ENCODE peak calls at places on chromosomes 3 and 15, in ten cellular contexts. R, M, I, Y, A, S, G, Z, N and T are unnamed samples.

GRCh38 chr3:52525666-52526065 is 8.0 kb downstream of the NT5DC2 start:
- DNase-seq in R (no peak), M (no peak), I (peak), Y (no peak), A (no peak), S (no peak), G (no peak), Z (no peak), N (no peak), T (no peak)

GRCh38 chr15:89822030-89822429 is 7.4 kb upstream of the ANPEP start:
- DNase-seq in R (no peak), M (no peak), I (no peak), Y (no peak), A (no peak), S (no peak), G (no peak), Z (no peak), N (no peak), T (no peak)

GRCh38 chr15:100900136-100900894 is 18.8 kb upstream of the LRRK1 start:
- DNase-seq in R (no peak), M (no peak), I (no peak), Y (no peak), A (no peak), S (no peak), G (no peak), Z (peak), N (no peak), T (no peak)

GRCh38 chr3:113169876-113170452 is 41.4 kb upstream of the BOC start:
- DNase-seq in R (no peak), M (no peak), I (no peak), Y (no peak), A (no peak), S (no peak), G (no peak), Z (no peak), N (no peak), T (no peak)

GRCh38 chr3:29758108-29759020 is 477.5 kb downstream of the RBMS3 start:
- DNase-seq in R (no peak), M (no peak), I (no peak), Y (no peak), A (no peak), S (no peak), G (peak), Z (no peak), N (no peak), T (no peak)

GRCh38 chr15:58900628-58901027 is 32.9 kb downstream of the SLTM start:
- DNase-seq in R (no peak), M (no peak), I (no peak), Y (no peak), A (no peak), S (no peak), G (no peak), Z (no peak), N (no peak), T (no peak)

GRCh38 chr15:95371664-95372063 is 958.8 kb upstream of the NR2F2 start:
- DNase-seq in R (no peak), M (no peak), I (no peak), Y (no peak), A (no peak), S (no peak), G (no peak), Z (no peak), N (no peak), T (no peak)

GRCh38 chr15:100207053-100207452 is 134.7 kb downstream of the ADAMTS17 start:
- DNase-seq in R (no peak), M (no peak), I (no peak), Y (no peak), A (no peak), S (no peak), G (no peak), Z (no peak), N (no peak), T (no peak)

GRCh38 chr15:73986776-73987056 is 5.4 kb downstream of the STOML1 start:
- DNase-seq in R (no peak), M (no peak), I (no peak), Y (no peak), A (no peak), S (no peak), G (no peak), Z (no peak), N (no peak), T (no peak)

GRCh38 chr3:196341142-196341541 is 3.0 kb upstream of the TM4SF19 start:
- DNase-seq in R (no peak), M (no peak), I (no peak), Y (no peak), A (no peak), S (no peak), G (no peak), Z (no peak), N (no peak), T (no peak)

GRCh38 chr15:37109952-37110630 is 9.7 kb upstream of the MEIS2 start:
- DNase-seq in R (no peak), M (no peak), I (peak), Y (no peak), A (peak), S (no peak), G (no peak), Z (no peak), N (no peak), T (no peak)

GRCh38 chr15:33160054-33160453 is 34.5 kb downstream of the FMN1 start:
- DNase-seq in R (no peak), M (no peak), I (no peak), Y (no peak), A (peak), S (no peak), G (no peak), Z (no peak), N (no peak), T (no peak)

GRCh38 chr3:46461971-46462910 is 2.5 kb downstream of the LTF start:
- DNase-seq in R (no peak), M (no peak), I (no peak), Y (no peak), A (peak), S (no peak), G (no peak), Z (no peak), N (no peak), T (no peak)

GRCh38 chr3:79217096-79217495 is 550.7 kb downstream of the ROBO1 start:
- DNase-seq in R (no peak), M (no peak), I (no peak), Y (no peak), A (no peak), S (no peak), G (no peak), Z (no peak), N (no peak), T (no peak)

GRCh38 chr3:196003611-196004010 is 78.3 kb downstream of the TFRC start:
- DNase-seq in R (no peak), M (no peak), I (peak), Y (no peak), A (no peak), S (no peak), G (no peak), Z (no peak), N (no peak), T (no peak)

GRCh38 chr3:56321892-56322291 is 146.4 kb downstream of the ERC2 start:
- DNase-seq in R (no peak), M (no peak), I (no peak), Y (no peak), A (no peak), S (no peak), G (no peak), Z (no peak), N (no peak), T (no peak)

GRCh38 chr3:119662604-119663377 is 2.4 kb upstream of the POPDC2 start:
- DNase-seq in R (no peak), M (no peak), I (no peak), Y (no peak), A (no peak), S (no peak), G (no peak), Z (no peak), N (no peak), T (no peak)

GRCh38 chr15:59339252-59339672 is 33.4 kb downstream of the MYO1E start:
- DNase-seq in R (no peak), M (no peak), I (no peak), Y (no peak), A (no peak), S (no peak), G (no peak), Z (no peak), N (no peak), T (no peak)

GRCh38 chr3:126208182-126208581 is 27.8 kb upstream of the ALDH1L1 start:
- DNase-seq in R (no peak), M (no peak), I (no peak), Y (no peak), A (no peak), S (no peak), G (no peak), Z (no peak), N (no peak), T (no peak)

GRCh38 chr3:4824948-4825325 is 154.3 kb upstream of the BHLHE40 start:
- DNase-seq in R (no peak), M (no peak), I (no peak), Y (peak), A (no peak), S (no peak), G (no peak), Z (no peak), N (no peak), T (no peak)

GRCh38 chr3:76661527-76662250 is 378.2 kb upstream of the ROBO2 start:
- DNase-seq in R (no peak), M (no peak), I (no peak), Y (no peak), A (peak), S (no peak), G (no peak), Z (no peak), N (peak), T (no peak)

GRCh38 chr3:125051715-125052581 is 3.8 kb downstream of the HEG1 start:
- DNase-seq in R (no peak), M (no peak), I (peak), Y (no peak), A (peak), S (peak), G (peak), Z (peak), N (no peak), T (no peak)

GRCh38 chr3:45992820-45993219 is 2.8 kb downstream of the FYCO1 start:
- DNase-seq in R (no peak), M (no peak), I (no peak), Y (no peak), A (peak), S (no peak), G (no peak), Z (no peak), N (no peak), T (no peak)

GRCh38 chr15:83092309-83092976 is 15.0 kb upstream of the TM6SF1 start:
- DNase-seq in R (peak), M (no peak), I (peak), Y (no peak), A (no peak), S (no peak), G (peak), Z (peak), N (no peak), T (no peak)

GRCh38 chr15:68278345-68279217 is 1.0 kb downstream of the FEM1B start:
- DNase-seq in R (no peak), M (no peak), I (no peak), Y (no peak), A (no peak), S (no peak), G (peak), Z (no peak), N (no peak), T (peak)

GRCh38 chr3:125337506-125337905 is 37.6 kb downstream of the ZNF148 start:
- DNase-seq in R (no peak), M (no peak), I (no peak), Y (no peak), A (no peak), S (no peak), G (no peak), Z (no peak), N (no peak), T (no peak)

GRCh38 chr3:94162700-94163099 is 99.8 kb downstream of the NSUN3 start:
- DNase-seq in R (no peak), M (no peak), I (no peak), Y (peak), A (peak), S (no peak), G (no peak), Z (no peak), N (no peak), T (no peak)

GRCh38 chr3:87696276-87697013 is 362.4 kb downstream of the CGGBP1 start:
- DNase-seq in R (no peak), M (no peak), I (no peak), Y (no peak), A (peak), S (no peak), G (no peak), Z (no peak), N (no peak), T (no peak)

GRCh38 chr3:94070341-94070911 is 7.6 kb downstream of the NSUN3 start:
- DNase-seq in R (no peak), M (no peak), I (no peak), Y (no peak), A (no peak), S (no peak), G (no peak), Z (no peak), N (no peak), T (no peak)

GRCh38 chr3:169241575-169241927 is 422.0 kb downstream of the MECOM start:
- DNase-seq in R (no peak), M (no peak), I (no peak), Y (no peak), A (no peak), S (no peak), G (peak), Z (no peak), N (no peak), T (no peak)

GRCh38 chr3:24156466-24156865 is 211.4 kb downstream of the NR1D2 start:
- DNase-seq in R (no peak), M (no peak), I (no peak), Y (peak), A (no peak), S (no peak), G (no peak), Z (no peak), N (no peak), T (no peak)

GRCh38 chr15:81480645-81481053 is 106.6 kb upstream of the TMC3 start:
- DNase-seq in R (no peak), M (peak), I (no peak), Y (peak), A (peak), S (no peak), G (peak), Z (no peak), N (no peak), T (no peak)

GRCh38 chr3:60610441-60611112 is 640.7 kb downstream of the FHIT start:
- DNase-seq in R (peak), M (no peak), I (peak), Y (no peak), A (no peak), S (no peak), G (no peak), Z (peak), N (no peak), T (no peak)
- TF ChIP-seq POLR2AphosphoS5 in R (no peak), M (no peak), I (peak), Y (no peak), A (no peak), S (no peak), G (no peak), Z (peak), N (no peak), T (no peak)

GRCh38 chr3:157239082-157239704 is 79.2 kb upstream of the CCNL1 start:
- DNase-seq in R (peak), M (peak), I (peak), Y (peak), A (peak), S (peak), G (peak), Z (peak), N (peak), T (no peak)
- TF ChIP-seq POLR2AphosphoS5 in R (no peak), M (no peak), I (no peak), Y (no peak), A (no peak), S (no peak), G (no peak), Z (no peak), N (no peak), T (no peak)

GRCh38 chr3:149970716-149971402 is at the start of gene PFN2:
- DNase-seq in R (peak), M (no peak), I (peak), Y (peak), A (no peak), S (peak), G (peak), Z (peak), N (no peak), T (peak)
- TF ChIP-seq POLR2AphosphoS5 in R (peak), M (peak), I (peak), Y (peak), A (peak), S (no peak), G (peak), Z (peak), N (peak), T (no peak)

DNA sequence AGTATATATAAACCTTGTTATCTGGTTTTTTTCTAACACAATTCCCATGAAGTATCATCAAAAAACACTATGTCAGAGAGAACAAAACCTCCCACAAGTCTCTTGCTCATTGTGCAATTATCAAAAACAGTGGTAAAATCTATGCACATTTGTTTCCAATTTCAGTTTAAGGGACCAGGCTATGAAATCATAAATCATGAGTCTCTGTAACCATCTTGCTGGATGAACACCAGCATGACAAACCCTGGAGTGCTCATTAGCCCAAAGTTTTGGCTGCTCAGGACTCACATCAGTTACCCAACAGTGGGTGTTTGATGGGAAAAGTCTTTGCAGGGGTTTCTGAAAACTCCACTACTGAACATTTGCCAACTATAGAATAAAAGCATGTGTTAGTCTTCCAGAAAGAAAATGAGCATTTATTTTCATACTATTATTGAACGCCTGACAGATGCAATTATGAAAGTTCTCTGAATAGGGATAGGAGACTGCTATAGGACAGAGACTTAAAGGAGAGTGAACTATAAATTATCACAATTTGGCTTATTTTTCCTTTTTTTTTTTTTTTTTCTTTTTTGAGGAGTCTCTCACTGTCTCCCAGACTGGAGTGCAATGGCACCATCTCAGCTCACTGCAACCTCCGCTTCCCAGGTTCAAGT is 240.9 kb upstream of the KCNMB2 start:
- DNase-seq in R (no peak), M (no peak), I (no peak), Y (no peak), A (no peak), S (no peak), G (no peak), Z (no peak), N (no peak), T (no peak)
- TF ChIP-seq POLR2AphosphoS5 in R (no peak), M (no peak), I (peak), Y (no peak), A (no peak), S (no peak), G (no peak), Z (no peak), N (no peak), T (no peak)

DNA sequence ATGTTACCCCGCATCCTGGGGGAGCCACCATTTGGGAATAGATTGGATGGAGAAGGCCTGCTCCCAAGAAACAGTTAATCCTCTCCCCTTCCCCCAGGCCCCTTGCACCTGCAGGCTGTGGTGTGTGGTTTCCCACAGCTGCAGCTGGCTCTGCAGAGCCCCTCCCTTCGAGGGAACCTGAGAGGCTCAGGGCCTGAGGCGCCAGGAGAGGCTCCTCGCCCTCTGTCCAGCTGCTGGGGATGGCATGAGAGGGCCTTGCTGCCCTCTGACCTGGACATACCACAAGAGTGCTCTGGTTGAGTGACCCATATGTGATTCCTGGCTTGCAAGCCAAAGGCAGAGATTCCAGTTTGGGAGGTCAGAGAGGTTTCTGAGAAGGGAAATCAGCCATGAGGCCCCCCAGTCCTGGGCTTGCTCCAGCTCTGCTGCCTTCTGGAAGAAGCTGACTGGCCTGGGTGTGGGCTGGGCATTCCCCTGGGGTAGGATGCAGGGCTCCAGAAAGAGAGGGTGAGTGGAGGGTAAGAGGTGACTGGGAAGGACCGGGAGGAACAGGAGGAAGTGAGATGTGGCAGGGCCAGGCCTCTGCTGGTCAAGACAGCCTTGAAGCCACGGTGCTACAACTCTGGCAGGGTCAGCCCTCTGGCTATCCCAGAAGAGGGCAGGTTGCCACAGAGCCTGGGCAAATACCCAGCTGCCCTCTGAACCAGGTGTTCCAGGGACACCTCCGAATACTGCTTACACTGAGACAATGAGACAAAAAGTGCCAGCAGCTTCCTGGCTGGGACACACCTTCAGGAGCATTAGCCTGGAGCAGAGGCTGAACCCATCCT is 16.0 kb upstream of the SRP14 start:
- DNase-seq in R (peak), M (no peak), I (peak), Y (no peak), A (no peak), S (no peak), G (no peak), Z (peak), N (no peak), T (no peak)
- TF ChIP-seq POLR2AphosphoS5 in R (no peak), M (no peak), I (no peak), Y (no peak), A (no peak), S (peak), G (no peak), Z (no peak), N (no peak), T (no peak)